ENCODE peak calls at places on chromosomes 7 and 10, in five cellular contexts. Z is tibial artery, T is neural crest cell, J is lower lobe of right lung, X is B cell. Q is an unnamed sample.

GRCh38 chr7:93430917-93431588 is 143.5 kb downstream of the CALCR start:
- DNase-seq in Z (no peak), T (no peak), J (no peak), X (peak; percentile 15), Q (no peak)

GRCh38 chr7:151233111-151233701 is 923 bp downstream of the CHPF2 start:
- DNase-seq in Z (peak; percentile 78), T (no peak), J (no peak), X (peak; percentile 37), Q (peak; percentile 81)

GRCh38 chr10:84523509-84523908 is 195.1 kb downstream of the CCSER2 start:
- DNase-seq in Z (no peak), T (no peak), J (no peak), X (no peak), Q (no peak)

GRCh38 chr10:118840071-118840775 is 85.5 kb upstream of the CACUL1 start:
- DNase-seq in Z (no peak), T (no peak), J (no peak), X (no peak), Q (no peak)

GRCh38 chr10:110365356-110366143 is 60.8 kb upstream of the SMNDC1 start:
- DNase-seq in Z (peak; percentile 10), T (no peak), J (no peak), X (no peak), Q (no peak)

GRCh38 chr7:118664498-118664897 is 440.0 kb downstream of the ANKRD7 start:
- DNase-seq in Z (no peak), T (no peak), J (no peak), X (no peak), Q (no peak)

GRCh38 chr7:116356979-116357378 is 142.6 kb upstream of the CAV2 start:
- DNase-seq in Z (no peak), T (no peak), J (no peak), X (no peak), Q (no peak)

GRCh38 chr7:68411742-68412141 is 1186.5 kb upstream of the AUTS2 start:
- DNase-seq in Z (no peak), T (no peak), J (no peak), X (no peak), Q (no peak)

GRCh38 chr7:77885155-77885554 is 86.6 kb downstream of the PHTF2 start:
- DNase-seq in Z (no peak), T (no peak), J (no peak), X (no peak), Q (no peak)

GRCh38 chr7:106618480-106618879 is 42.5 kb downstream of the CCDC71L start:
- DNase-seq in Z (no peak), T (no peak), J (no peak), X (no peak), Q (no peak)

GRCh38 chr10:128295003-128295402 is 168.8 kb upstream of the MKI67 start:
- DNase-seq in Z (no peak), T (no peak), J (no peak), X (no peak), Q (no peak)

GRCh38 chr7:129496653-129497052 is 5.7 kb upstream of the SMKR1 start:
- DNase-seq in Z (no peak), T (no peak), J (no peak), X (no peak), Q (no peak)

GRCh38 chr7:128206747-128207500 is 34.2 kb upstream of the LEP start:
- DNase-seq in Z (no peak), T (no peak), J (no peak), X (no peak), Q (peak; percentile 37)

GRCh38 chr10:101062231-101063161 is 707 bp downstream of the KAZALD1 start:
- DNase-seq in Z (peak; percentile 77), T (peak; percentile 57), J (peak; percentile 79), X (peak; percentile 81), Q (peak; percentile 61)

GRCh38 chr10:28072573-28072972 is 73.7 kb upstream of the ODAD2 start:
- DNase-seq in Z (no peak), T (no peak), J (no peak), X (no peak), Q (no peak)

GRCh38 chr7:46386428-46387399 is 465.6 kb upstream of the IGFBP3 start:
- DNase-seq in Z (no peak), T (no peak), J (no peak), X (no peak), Q (no peak)

GRCh38 chr10:8156918-8157317 is 102.4 kb downstream of the GATA3 start:
- DNase-seq in Z (no peak), T (no peak), J (no peak), X (no peak), Q (no peak)

GRCh38 chr10:7362451-7362850 is 48.4 kb downstream of the SFMBT2 start:
- DNase-seq in Z (no peak), T (no peak), J (no peak), X (no peak), Q (no peak)

GRCh38 chr7:127879942-127880341 is 151.3 kb downstream of the LRRC4 start:
- DNase-seq in Z (no peak), T (no peak), J (no peak), X (no peak), Q (no peak)

GRCh38 chr7:39921505-39922250 is 28.4 kb upstream of the CDK13 start:
- DNase-seq in Z (no peak), T (no peak), J (no peak), X (no peak), Q (no peak)

GRCh38 chr7:81499262-81500116 is 270.4 kb downstream of the HGF start:
- DNase-seq in Z (no peak), T (no peak), J (no peak), X (peak; percentile 31), Q (no peak)

GRCh38 chr10:118106426-118106825 is 59.7 kb upstream of the RAB11FIP2 start:
- DNase-seq in Z (no peak), T (no peak), J (no peak), X (no peak), Q (no peak)

GRCh38 chr7:77684030-77684429 is 12.2 kb upstream of the RSBN1L start:
- DNase-seq in Z (peak; percentile 73), T (no peak), J (no peak), X (no peak), Q (no peak)

GRCh38 chr7:71193099-71193810 is 61.3 kb downstream of the GALNT17 start:
- DNase-seq in Z (no peak), T (no peak), J (no peak), X (no peak), Q (no peak)

DNA sequence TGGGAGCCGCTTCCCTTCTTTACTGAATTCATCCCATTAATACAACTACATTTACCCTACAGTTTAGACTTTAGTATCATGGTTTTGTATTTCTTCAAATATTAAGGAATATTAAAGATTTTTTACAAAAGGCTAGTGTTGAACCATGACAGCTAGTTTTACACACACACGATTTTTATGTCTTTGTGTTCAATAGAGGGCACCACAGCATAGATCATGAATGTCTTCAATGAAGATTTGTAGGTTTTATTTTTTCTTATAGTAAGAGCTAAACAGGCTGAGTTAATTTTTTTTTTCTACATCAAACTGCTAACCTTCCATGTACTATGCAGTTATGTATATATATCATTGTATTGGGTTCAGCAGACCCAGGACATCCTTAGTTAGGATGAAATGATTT is 76.9 kb downstream of the SNX10 start:
- DNase-seq in Z (no peak), T (no peak), J (no peak), X (no peak), Q (no peak)
- TF ChIP-seq CTCF in Z (no peak), T (no peak), J (no peak), X (no peak), Q (no peak)

DNA sequence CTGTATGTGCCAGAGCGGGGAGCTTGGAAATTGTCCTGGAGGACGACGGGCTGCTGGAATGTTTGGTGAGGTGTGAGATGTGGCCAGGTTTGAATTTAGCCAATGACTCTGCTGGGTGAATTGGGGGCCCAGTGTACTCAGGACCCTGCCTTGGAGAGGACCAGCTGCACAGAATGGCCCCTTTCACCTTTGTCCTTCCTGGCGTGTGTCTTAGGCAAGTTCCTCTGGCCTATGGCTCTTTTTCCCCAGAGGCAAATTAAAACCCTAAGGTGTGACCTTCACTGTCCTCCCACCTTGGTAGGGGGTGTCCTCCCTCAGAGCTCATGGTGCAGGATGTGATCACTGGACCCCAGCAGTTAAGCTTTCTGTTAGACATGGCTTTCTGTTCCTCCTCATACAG is 47.8 kb downstream of the CXCL12 start:
- DNase-seq in Z (no peak), T (no peak), J (no peak), X (no peak), Q (no peak)
- TF ChIP-seq CTCF in Z (no peak), T (no peak), J (no peak), X (no peak), Q (no peak)

GRCh38 chr10:13483951-13484350 is 44.9 kb downstream of the BEND7 start:
- DNase-seq in Z (no peak), T (no peak), J (no peak), X (peak; percentile 72), Q (no peak)

GRCh38 chr10:13489035-13489434 is 39.8 kb downstream of the BEND7 start:
- DNase-seq in Z (no peak), T (no peak), J (no peak), X (no peak), Q (no peak)

GRCh38 chr10:13481690-13482089 is 47.1 kb downstream of the BEND7 start:
- DNase-seq in Z (no peak), T (no peak), J (no peak), X (no peak), Q (no peak)

GRCh38 chr10:13483073-13483472 is 45.7 kb downstream of the BEND7 start:
- DNase-seq in Z (no peak), T (no peak), J (no peak), X (peak; percentile 30), Q (no peak)

DNA sequence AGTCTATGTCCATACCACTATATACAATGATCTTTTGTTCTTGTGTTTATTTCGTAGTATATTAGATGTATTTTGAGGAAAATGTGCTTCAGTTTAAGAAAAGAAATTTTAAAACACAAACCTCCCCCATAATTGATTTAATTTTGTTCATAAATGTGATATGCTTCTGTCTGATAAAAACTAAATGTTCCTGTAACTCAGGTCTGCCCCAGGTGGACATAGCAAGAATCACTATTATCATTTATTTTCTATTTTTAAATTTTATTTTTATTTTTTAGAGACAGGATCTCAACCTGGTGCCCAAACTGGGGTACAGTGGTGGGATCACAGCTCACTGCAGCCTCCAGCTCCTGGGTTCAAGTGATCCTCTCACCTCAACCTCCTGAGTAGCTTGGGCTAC is 43.2 kb downstream of the BEND7 start:
- DNase-seq in Z (no peak), T (no peak), J (no peak), X (no peak), Q (no peak)
- TF ChIP-seq CTCF in Z (no peak), T (peak; percentile 62), J (no peak), X (peak; percentile 44), Q (peak; percentile 23)

GRCh38 chr7:35753761-35754603 is 46.9 kb upstream of the SEPTIN7 start:
- DNase-seq in Z (no peak), T (no peak), J (no peak), X (no peak), Q (no peak)
- TF ChIP-seq CTCF in Z (no peak), T (no peak), J (no peak), X (no peak), Q (no peak)

DNA sequence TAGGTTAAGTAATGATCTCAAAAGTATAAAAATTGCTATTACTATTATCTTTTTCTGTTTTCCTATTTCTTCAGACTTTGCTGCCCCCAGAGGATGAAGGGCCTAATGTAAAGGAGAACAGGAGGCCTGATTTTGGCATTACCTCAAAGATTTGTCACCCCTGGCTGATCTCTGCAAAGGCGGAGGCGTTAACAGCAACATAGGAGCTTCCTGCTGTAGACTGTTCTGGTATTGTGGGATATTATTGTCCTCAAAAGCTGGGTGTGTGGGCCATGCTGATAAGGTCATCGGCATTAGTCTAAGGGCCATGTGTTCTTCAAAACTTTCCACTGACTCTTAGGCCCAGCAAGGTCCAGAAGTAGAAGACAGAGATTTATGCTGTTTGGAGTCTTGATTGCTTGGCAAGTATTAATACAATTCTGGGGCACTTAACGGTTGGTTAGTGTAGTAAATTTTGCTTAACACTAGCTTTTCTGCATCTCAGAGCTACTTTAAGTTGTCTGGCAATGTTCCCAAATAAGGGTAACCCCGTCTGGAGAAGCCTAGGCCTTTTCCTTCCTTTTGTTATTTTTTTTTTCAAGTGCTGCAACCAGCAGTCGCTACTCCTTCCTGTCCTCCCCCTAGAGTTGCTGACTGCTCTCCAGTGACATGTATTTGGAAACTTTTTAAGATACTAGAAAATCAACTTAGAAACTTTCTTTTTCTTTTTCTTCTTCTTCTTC is 14.0 kb upstream of the ENTPD1 start:
- DNase-seq in Z (no peak), T (no peak), J (no peak), X (peak; percentile 67), Q (no peak)
- TF ChIP-seq CTCF in Z (no peak), T (no peak), J (peak; percentile 23), X (peak; percentile 66), Q (no peak)

Q was measured in CD14-positive monocyte.